ENCODE peak calls at places on chromosomes 13 and 19, in nine cellular contexts. M is K562, K is endothelial cell of umbilical vein, O is fibroblast of lung, V is neural progenitor cell, H is PC-3, C is mammary epithelial cell, X is GM23248, Q is keratinocyte. Z is an unnamed sample.
A peak's percentile ranks its signal among the peaks of the same experiment; 100 is the strongest.

GRCh38 chr19:41848666-41849065 is 3.8 kb downstream of the DMRTC2 start:
- DNase-seq in M (no peak), O (no peak), H (no peak), X (no peak), C (no peak), K (no peak), V (no peak), Q (no peak), Z (no peak)

GRCh38 chr13:36163809-36164308 is 32.7 kb upstream of the DCLK1 start:
- DNase-seq in Q (no peak), V (no peak), O (peak; percentile 96), M (no peak), K (no peak), H (peak; percentile 18), X (peak; percentile 1), C (peak; percentile 84), Z (peak; percentile 96)

GRCh38 chr13:59424661-59425060 is 739.1 kb downstream of the DIAPH3 start:
- DNase-seq in H (peak; percentile 40), X (peak; percentile 36), Q (no peak), K (no peak), V (no peak), C (no peak), O (peak; percentile 62), M (no peak), Z (peak; percentile 51)

GRCh38 chr19:37855098-37855497 is 51.3 kb downstream of the WDR87 start:
- DNase-seq in H (no peak), V (no peak), C (peak; percentile 45), Q (no peak), K (peak; percentile 29), M (no peak), X (peak; percentile 4), O (peak; percentile 70), Z (peak; percentile 47)

GRCh38 chr19:45263013-45263412 is 11.9 kb downstream of the MARK4 start:
- DNase-seq in Q (no peak), K (no peak), M (peak; percentile 56), C (no peak), O (no peak), H (no peak), X (no peak), V (no peak), Z (no peak)

GRCh38 chr13:61277877-61278276 is 137.8 kb downstream of the PCDH20 start:
- DNase-seq in X (no peak), M (no peak), K (no peak), C (no peak), V (no peak), H (no peak), Q (no peak), O (no peak), Z (no peak)

GRCh38 chr19:45827459-45828093 is 12.5 kb upstream of the RSPH6A start:
- DNase-seq in V (no peak), C (no peak), Q (no peak), M (no peak), O (no peak), K (no peak), H (no peak), X (no peak), Z (no peak)

GRCh38 chr19:49116544-49116943 is 2.4 kb downstream of the LIN7B start:
- DNase-seq in Q (no peak), V (no peak), K (no peak), M (no peak), C (no peak), O (no peak), X (no peak), H (no peak), Z (no peak)

GRCh38 chr19:10230904-10231623 is at the start of gene S1PR2:
- DNase-seq in X (peak; percentile 91), V (peak; percentile 93), M (peak; percentile 93), C (peak; percentile 57), Q (no peak), O (peak; percentile 60), H (peak; percentile 59), K (peak; percentile 31), Z (no peak)

GRCh38 chr13:65971541-65971940 is 1258.6 kb downstream of the PCDH9 start:
- DNase-seq in V (peak; percentile 38), K (no peak), O (no peak), C (no peak), X (no peak), M (no peak), Q (no peak), H (no peak), Z (no peak)

GRCh38 chr19:51821921-51822716 is 27.2 kb downstream of the FPR3 start:
- DNase-seq in M (no peak), C (peak; percentile 61), O (no peak), V (no peak), X (peak; percentile 62), Q (no peak), K (no peak), H (peak; percentile 26), Z (no peak)

GRCh38 chr19:51820821-51821446 is 26.0 kb downstream of the FPR3 start:
- DNase-seq in Q (no peak), M (no peak), H (no peak), C (no peak), X (no peak), V (no peak), O (no peak), K (no peak), Z (no peak)

GRCh38 chr19:51824603-51825002 is 29.6 kb downstream of the FPR3 start:
- DNase-seq in V (no peak), M (no peak), H (no peak), X (no peak), O (no peak), K (no peak), Q (no peak), C (no peak), Z (no peak)

GRCh38 chr19:51821511-51821910 is 26.6 kb downstream of the FPR3 start:
- DNase-seq in C (no peak), H (no peak), V (no peak), Q (no peak), O (no peak), X (no peak), K (no peak), M (no peak), Z (no peak)
- H2AFZ ChIP-seq in C (no peak overlapping the region), H (no peak overlapping the region), V (no peak overlapping the region), Q (no peak overlapping the region), O (no peak overlapping the region), X (no peak overlapping the region), K (no peak overlapping the region), M (no peak overlapping the region), Z (no peak overlapping the region)

DNA sequence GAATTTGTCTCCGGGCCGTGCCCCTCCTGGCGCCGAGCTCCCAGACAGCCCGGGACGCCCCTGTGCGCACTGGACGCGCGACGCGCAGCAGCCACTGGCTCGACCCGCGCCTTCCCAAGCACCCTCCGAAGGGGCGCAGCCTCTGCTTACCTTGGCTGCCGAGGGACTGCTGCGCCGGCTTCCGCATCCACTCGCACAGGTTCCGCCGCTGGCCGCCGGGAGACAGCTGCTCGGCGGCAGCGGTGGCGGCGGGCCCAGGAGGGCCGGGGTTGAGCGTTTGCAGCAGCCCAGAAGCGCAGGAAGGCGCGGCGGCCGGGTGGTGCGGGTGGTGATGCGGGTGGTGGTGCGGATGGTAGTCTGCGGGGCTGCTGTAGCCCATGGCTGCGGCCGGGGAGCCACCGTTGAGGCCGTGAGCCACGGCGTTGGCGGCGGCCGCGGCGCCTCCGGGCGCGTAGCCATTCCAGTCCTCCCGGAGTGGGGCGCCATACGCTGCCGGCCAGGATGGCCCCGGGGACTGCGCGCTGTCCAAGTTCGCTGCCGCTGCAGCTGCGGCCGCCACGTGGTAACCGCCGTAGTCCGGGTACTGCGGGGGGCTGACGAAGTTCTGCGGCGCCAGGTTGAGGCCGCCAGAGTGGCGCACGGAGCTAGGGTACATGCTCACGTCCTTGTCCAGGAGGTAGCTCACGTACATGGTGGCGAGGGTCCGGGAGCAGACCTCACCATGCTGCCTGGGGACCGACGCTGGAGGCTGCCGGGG is 621 bp downstream of the CDX2 start:
- DNase-seq in Q (no peak), O (no peak), V (peak; percentile 77), X (no peak), K (no peak), H (no peak), C (peak; percentile 31), M (no peak), Z (no peak)
- TF ChIP-seq EZH2 in Q (peak; percentile 33), O (peak; percentile 80), V (peak; percentile 100), X (no peak), K (peak; percentile 71), H (peak; percentile 87), C (no peak), M (no peak), Z (peak; percentile 88)

DNA sequence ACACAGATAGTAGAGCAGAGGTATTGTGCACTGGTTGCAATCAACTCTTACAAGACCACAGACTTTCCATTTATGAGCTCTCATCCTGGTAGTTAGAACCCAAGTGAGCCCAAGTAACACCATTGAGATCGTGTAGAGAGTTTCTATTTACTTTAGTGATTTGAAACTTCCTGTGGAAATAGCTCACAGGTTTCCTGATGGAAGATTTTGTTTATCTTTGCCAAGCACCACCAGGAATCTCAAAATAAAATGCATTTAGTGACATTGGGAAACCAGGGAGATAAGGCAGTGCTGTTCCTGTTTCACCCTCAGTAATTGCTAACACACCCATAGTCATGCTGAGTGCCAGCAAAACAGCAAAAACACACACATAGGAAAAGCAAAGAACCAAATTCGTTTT is 102.5 kb downstream of the FLT1 start:
- DNase-seq in K (peak; percentile 91), X (peak; percentile 5), H (no peak), V (no peak), M (no peak), C (no peak), O (no peak), Q (no peak), Z (no peak)
- H3K9ac ChIP-seq in K (peak overlapping the region; percentile 56), X (no peak overlapping the region), H (no peak overlapping the region), V (no peak overlapping the region), M (no peak overlapping the region), C (no peak overlapping the region), O (no peak overlapping the region), Q (no peak overlapping the region), Z (no peak overlapping the region)

GRCh38 chr19:4606921-4607678 is 32.2 kb upstream of the TNFAIP8L1 start:
- DNase-seq in C (no peak), K (peak; percentile 22), H (no peak), M (no peak), O (no peak), Q (no peak), V (peak; percentile 87), X (peak; percentile 21), Z (no peak)
- H2AFZ ChIP-seq in C (peak overlapping the region; percentile 64), K (peak overlapping the region; percentile 40), H (no peak overlapping the region), M (peak overlapping the region; percentile 75), O (no peak overlapping the region), Q (peak overlapping the region; percentile 43), V (no peak overlapping the region), X (no peak overlapping the region), Z (peak overlapping the region; percentile 41)